ENCODE peak calls at places on chromosomes 13 and 19, in six cellular contexts. G is esophagus mucosa; P is upper lobe of right lung; I is activated CD8-positive, alpha-beta T cell treated with anti-CD3 and anti-CD28 coated beads, Interleukin-2, amount 10 ng/mL, durations not matched to agents 7 days and 5 days; A is heart right ventricle; M is HCT116. B is an unnamed sample.

GRCh38 chr19:7292950-7293794 is 1.0 kb downstream of the INSR start:
- ATAC-seq in I (no peak), P (peak; percentile 32), M (no peak), G (peak; percentile 16), A (peak; percentile 8), B (peak; percentile 13)

GRCh38 chr13:79401259-79402071 is 4.6 kb downstream of the RBM26 start:
- ATAC-seq in M (no peak), I (no peak), A (no peak), G (no peak), P (no peak), B (peak; percentile 55)

GRCh38 chr19:51448011-51448744 is 10.1 kb downstream of the SIGLEC8 start:
- ATAC-seq in M (no peak), P (no peak), G (no peak), I (peak; percentile 61), A (no peak), B (no peak)

GRCh38 chr19:17249887-17250548 is 4.3 kb upstream of the NR2F6 start:
- ATAC-seq in I (no peak), G (peak; percentile 6), M (no peak), P (no peak), A (no peak), B (no peak)

GRCh38 chr19:54577334-54577733 is 3.7 kb downstream of the LILRA2 start:
- ATAC-seq in G (no peak), A (no peak), I (no peak), P (no peak), M (no peak), B (no peak)

GRCh38 chr13:50762969-50763568 is 80.4 kb downstream of the DLEU7 start:
- ATAC-seq in I (no peak), P (no peak), M (no peak), A (no peak), G (no peak), B (peak; percentile 76)

GRCh38 chr13:91774397-91774796 is 376.0 kb downstream of the GPC5 start:
- ATAC-seq in A (no peak), P (no peak), G (no peak), M (no peak), I (no peak), B (no peak)

GRCh38 chr13:98239156-98240076 is 62.3 kb upstream of the RNF113B start:
- ATAC-seq in M (no peak), I (no peak), A (no peak), G (no peak), P (no peak), B (no peak)

GRCh38 chr13:29581666-29582065 is 13.8 kb downstream of the SLC7A1 start:
- ATAC-seq in M (no peak), A (no peak), P (no peak), I (no peak), G (no peak), B (no peak)

GRCh38 chr13:48580185-48580803 is 47.4 kb upstream of the RCBTB2 start:
- ATAC-seq in M (peak; percentile 76), A (peak; percentile 50), I (peak; percentile 51), G (peak; percentile 47), P (peak; percentile 72), B (no peak)

GRCh38 chr13:53098455-53098854 is 69.8 kb downstream of the OLFM4 start:
- ATAC-seq in G (no peak), A (no peak), I (no peak), M (no peak), P (no peak), B (no peak)

GRCh38 chr13:110818747-110819146 is 96.1 kb downstream of the ANKRD10 start:
- ATAC-seq in A (no peak), P (no peak), I (no peak), G (no peak), M (no peak), B (no peak)

GRCh38 chr13:48505597-48506091 is 27.2 kb downstream of the RCBTB2 start:
- ATAC-seq in A (peak; percentile 89), M (no peak), G (no peak), P (peak; percentile 57), I (peak; percentile 84), B (peak; percentile 90)

B was measured in stimulated activated memory B cell treated with anti-CD40 and anti-IgM and Interleukin-4, amounts not matched to agents 10 μg/mL and 1 μg/mL and 100 μg/mL, for 72 hours.